ENCODE peak calls at places on chromosomes 11 and 22, in six cellular contexts. D, S, T, P, M and C are unnamed samples.

GRCh38 chr22:33139937-33140336 is 81.8 kb upstream of the SYN3 start:
- DNase-seq in M (no peak), D (no peak), S (no peak), P (no peak), T (no peak), C (no peak)

GRCh38 chr11:2099523-2100316 is 39.5 kb downstream of the IGF2 start:
- DNase-seq in D (no peak), S (peak; percentile 49), P (no peak), M (peak; percentile 69), T (peak; percentile 65), C (peak; percentile 27)

GRCh38 chr11:11789735-11790369 is 51.9 kb upstream of the USP47 start:
- DNase-seq in P (no peak), M (no peak), S (peak; percentile 34), D (no peak), T (no peak), C (no peak)

GRCh38 chr11:6351782-6352181 is 31.5 kb upstream of the CAVIN3 start:
- DNase-seq in T (no peak), P (no peak), M (no peak), D (no peak), S (no peak), C (no peak)

GRCh38 chr11:70462818-70463477 is 64.6 kb downstream of the CTTN start:
- DNase-seq in T (no peak), M (no peak), D (no peak), S (no peak), P (no peak), C (no peak)

GRCh38 chr22:33095661-33096060 is 37.5 kb upstream of the SYN3 start:
- DNase-seq in T (no peak), M (no peak), P (no peak), S (no peak), D (no peak), C (no peak)

GRCh38 chr11:57464343-57465181 is 4.2 kb downstream of the RTN4RL2 start:
- DNase-seq in D (no peak), T (no peak), S (no peak), M (no peak), P (no peak), C (no peak)

GRCh38 chr11:44316388-44317240 is 6.7 kb upstream of the ALX4 start:
- DNase-seq in D (no peak), M (no peak), S (no peak), P (no peak), T (no peak), C (peak; percentile 40)

GRCh38 chr11:85889676-85890579 is 34.7 kb downstream of the CCDC83 start:
- DNase-seq in M (no peak), T (no peak), P (peak; percentile 13), D (no peak), S (no peak), C (no peak)

GRCh38 chr11:132064987-132065620 is 694.7 kb downstream of the NTM start:
- DNase-seq in D (no peak), T (no peak), S (no peak), M (no peak), P (no peak), C (no peak)

GRCh38 chr11:47390084-47390760 is 11.9 kb upstream of the SPI1 start:
- DNase-seq in P (no peak), D (no peak), S (no peak), T (no peak), M (no peak), C (peak; percentile 37)

GRCh38 chr11:92642146-92642919 is 327.1 kb upstream of the MTNR1B start:
- DNase-seq in M (no peak), P (no peak), D (no peak), S (no peak), T (no peak), C (no peak)

GRCh38 chr11:107494036-107494435 is 36.4 kb upstream of the CWF19L2 start:
- DNase-seq in S (no peak), M (no peak), T (no peak), P (no peak), D (no peak), C (no peak)

GRCh38 chr11:123314972-123315371 is 115.1 kb upstream of the GRAMD1B start:
- DNase-seq in S (no peak), P (no peak), D (peak; percentile 51), M (no peak), T (no peak), C (no peak)

GRCh38 chr11:111010391-111011354 is 234.9 kb upstream of the POU2AF2 start:
- DNase-seq in D (no peak), S (no peak), M (no peak), T (no peak), P (no peak), C (no peak)

GRCh38 chr11:699753-700152 is 4.1 kb downstream of the TMEM80 start:
- DNase-seq in T (no peak), P (no peak), D (no peak), M (no peak), S (no peak), C (no peak)

GRCh38 chr11:118176400-118177134 is at the start of gene SCN2B:
- DNase-seq in P (no peak), S (no peak), D (no peak), T (no peak), M (no peak), C (no peak)

DNA sequence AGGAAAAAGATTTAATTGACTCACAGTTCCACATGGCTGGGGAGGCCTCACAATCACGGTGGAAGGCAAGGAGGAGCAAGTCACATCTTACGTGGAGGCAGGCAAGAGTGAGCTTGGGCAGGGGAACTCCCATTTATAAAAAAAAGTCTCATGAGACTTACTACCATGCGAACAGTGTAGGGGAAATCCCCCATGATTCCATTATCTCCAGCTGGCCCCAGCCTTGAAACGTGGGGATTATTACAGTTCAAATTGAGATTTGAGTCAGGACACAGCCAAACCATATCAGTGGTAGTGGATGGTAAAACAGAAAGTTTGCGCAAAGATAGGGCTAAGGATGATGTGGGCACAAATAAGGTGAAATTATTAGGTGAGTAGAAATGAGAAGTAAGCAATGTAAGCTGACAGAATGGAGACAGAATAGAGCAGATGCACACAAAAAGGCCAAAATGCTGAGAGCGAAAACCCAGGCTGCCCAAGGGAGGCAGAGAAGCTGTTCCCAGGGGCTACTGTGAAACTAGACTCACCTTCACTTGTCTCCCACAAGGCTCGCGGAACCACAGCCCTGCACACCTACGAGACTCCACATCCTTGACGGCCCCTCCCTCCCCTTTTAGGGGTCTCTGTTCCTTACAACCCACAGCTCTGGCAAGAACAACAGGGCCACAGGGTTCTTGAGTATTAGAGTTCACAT is 377.6 kb downstream of the CADM1 start:
- DNase-seq in T (no peak), D (no peak), M (no peak), P (no peak), S (no peak), C (no peak)
- H3K4me1 ChIP-seq in T (no peaks in the 10 kb centered on the region), D (no peaks in the 10 kb centered on the region), M (no peaks in the 10 kb centered on the region), P (no peaks in the 10 kb centered on the region), S (no peaks in the 10 kb centered on the region), C (no peaks in the 10 kb centered on the region)

GRCh38 chr22:31104869-31105268 is 2.5 kb downstream of the SELENOM start:
- DNase-seq in T (no peak), P (no peak), M (no peak), S (peak; percentile 37), D (no peak), C (peak; percentile 47)

GRCh38 chr22:31107206-31108118 is at the start of gene SELENOM:
- DNase-seq in S (peak; percentile 97), P (peak; percentile 86), T (peak; percentile 98), D (peak; percentile 97), M (peak; percentile 97), C (peak; percentile 96)

GRCh38 chr22:31106651-31107205 is 640 bp downstream of the SELENOM start:
- DNase-seq in M (no peak), D (no peak), T (no peak), S (peak; percentile 70), P (no peak), C (no peak)

GRCh38 chr22:31105282-31105929 is 2.0 kb downstream of the SELENOM start:
- DNase-seq in S (no peak), M (no peak), T (no peak), D (no peak), P (no peak), C (no peak)

DNA sequence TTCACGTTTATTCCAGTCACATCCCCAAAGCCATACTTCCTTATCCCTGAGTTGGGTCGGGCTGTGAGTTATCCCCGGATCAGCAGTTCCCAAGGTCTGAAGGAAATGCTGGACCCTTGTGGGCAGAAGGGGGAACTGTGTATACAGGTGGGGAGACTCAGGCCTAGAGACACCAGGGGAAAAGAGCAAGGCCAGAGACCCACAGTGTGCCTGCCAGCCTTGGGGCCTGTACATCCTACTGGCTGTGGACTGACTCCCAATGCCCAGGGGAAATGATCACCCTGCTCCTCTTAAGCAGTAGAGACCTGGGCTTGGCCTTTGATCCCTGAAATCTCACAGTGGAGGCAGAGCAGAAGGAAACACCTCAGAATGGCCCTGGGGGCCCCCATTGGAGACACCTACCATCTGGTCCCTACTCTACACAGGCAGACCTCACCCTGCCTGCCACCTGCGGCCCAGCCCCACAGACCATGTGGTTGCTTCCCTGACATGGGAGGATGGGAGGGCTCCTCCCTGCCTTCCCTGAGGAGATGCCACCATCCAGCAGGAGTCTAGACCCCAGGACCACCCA is 1.3 kb downstream of the SELENOM start:
- DNase-seq in S (peak; percentile 35), M (no peak), D (no peak), P (no peak), T (no peak), C (no peak)
- H3K4me3 ChIP-seq in S (peak overlapping the region; percentile 84), M (peak overlapping the region; percentile 58), D (peak overlapping the region; percentile 85), P (no peak overlapping the region), T (peak overlapping the region; percentile 71), C (no peak overlapping the region)

GRCh38 chr22:25122136-25122764 is 77.4 kb upstream of the CRYBB3 start:
- DNase-seq in M (no peak), S (no peak), D (no peak), P (no peak), T (no peak), C (no peak)

GRCh38 chr22:25119609-25120008 is 80.0 kb upstream of the CRYBB3 start:
- DNase-seq in M (no peak), T (no peak), S (no peak), D (no peak), P (no peak), C (no peak)

GRCh38 chr22:25123677-25124076 is 76.0 kb upstream of the CRYBB3 start:
- DNase-seq in D (no peak), M (no peak), S (no peak), T (no peak), P (no peak), C (no peak)

GRCh38 chr22:25120761-25121212 is 78.9 kb upstream of the CRYBB3 start:
- DNase-seq in D (no peak), P (peak; percentile 28), S (no peak), M (no peak), T (peak; percentile 46), C (peak; percentile 85)

GRCh38 chr22:25120093-25120561 is 79.5 kb upstream of the CRYBB3 start:
- DNase-seq in P (peak; percentile 92), S (no peak), D (no peak), T (peak; percentile 69), M (no peak), C (peak; percentile 85)
- H3K27ac ChIP-seq in P (peak overlapping the region; percentile 77), S (no peak overlapping the region), D (peak overlapping the region; percentile 87), T (peak overlapping the region; percentile 81), M (peak overlapping the region; percentile 71), C (peak overlapping the region; percentile 76)

GRCh38 chr11:62120466-62120865 is 3.3 kb upstream of the INCENP start:
- DNase-seq in M (no peak), S (no peak), T (no peak), D (no peak), P (no peak), C (no peak)

GRCh38 chr11:62116458-62116857 is 7.4 kb upstream of the INCENP start:
- DNase-seq in M (no peak), T (no peak), D (no peak), S (no peak), P (no peak), C (no peak)

GRCh38 chr11:62120001-62120400 is 3.8 kb upstream of the INCENP start:
- DNase-seq in S (no peak), T (no peak), D (no peak), M (no peak), P (no peak), C (no peak)

GRCh38 chr11:62122076-62122475 is 1.7 kb upstream of the INCENP start:
- DNase-seq in T (no peak), M (no peak), D (no peak), S (no peak), P (peak; percentile 25), C (no peak)

GRCh38 chr11:62119569-62119968 is 4.2 kb upstream of the INCENP start:
- DNase-seq in P (no peak), S (no peak), T (no peak), D (no peak), M (no peak), C (no peak)
- H3K4me1 ChIP-seq in P (peaks cover 24% of the 10 kb centered on the region), S (no peaks in the 10 kb centered on the region), T (peaks cover 4% of the 10 kb centered on the region), D (peaks cover 13% of the 10 kb centered on the region), M (peaks cover 7% of the 10 kb centered on the region), C (no peaks in the 10 kb centered on the region)